ENCODE peak calls at places on chromosome 17, in nine cellular contexts. One of them, this sample, is unnamed.

GRCh38 chr17:70603226-70603625 is 433.9 kb downstream of the KCNJ2 start:
- DNase-seq in NCI-H446: no peak
- DNase-seq in ecto neural progenitor cell: no peak
- DNase-seq in Caki2: no peak
- DNase-seq in NCI-H82: no peak
- DNase-seq in non-pigmented ciliary epithelial cell: no peak
- DNase-seq in stimulated activated CD8-positive, alpha-beta memory T cell treated with anti-CD3 and anti-CD28 coated beads, Interleukin-4, amount 100 ng/mL, for 1 hour: no peak
- DNase-seq in left cardiac atrium: no peak
- DNase-seq in cardiac fibroblast: no peak
- DNase-seq in this sample: no peak

GRCh38 chr17:28492352-28493310 is 13.5 kb upstream of the FOXN1 start:
- DNase-seq in left cardiac atrium: no peak
- DNase-seq in NCI-H446: no peak
- DNase-seq in NCI-H82: no peak
- DNase-seq in Caki2: no peak
- DNase-seq in ecto neural progenitor cell: no peak
- DNase-seq in cardiac fibroblast: peak
- DNase-seq in stimulated activated CD8-positive, alpha-beta memory T cell treated with anti-CD3 and anti-CD28 coated beads, Interleukin-4, amount 100 ng/mL, for 1 hour: no peak
- DNase-seq in non-pigmented ciliary epithelial cell: no peak
- DNase-seq in this sample: no peak

GRCh38 chr17:39951924-39952664 is 10.7 kb upstream of the GSDMA start:
- DNase-seq in NCI-H82: peak
- DNase-seq in non-pigmented ciliary epithelial cell: no peak
- DNase-seq in cardiac fibroblast: no peak
- DNase-seq in ecto neural progenitor cell: no peak
- DNase-seq in NCI-H446: no peak
- DNase-seq in left cardiac atrium: peak
- DNase-seq in Caki2: no peak
- DNase-seq in stimulated activated CD8-positive, alpha-beta memory T cell treated with anti-CD3 and anti-CD28 coated beads, Interleukin-4, amount 100 ng/mL, for 1 hour: no peak
- DNase-seq in this sample: no peak

GRCh38 chr17:45770632-45771472 is 13.3 kb upstream of the CRHR1 start:
- DNase-seq in Caki2: no peak
- DNase-seq in stimulated activated CD8-positive, alpha-beta memory T cell treated with anti-CD3 and anti-CD28 coated beads, Interleukin-4, amount 100 ng/mL, for 1 hour: no peak
- DNase-seq in NCI-H446: no peak
- DNase-seq in ecto neural progenitor cell: peak
- DNase-seq in non-pigmented ciliary epithelial cell: no peak
- DNase-seq in NCI-H82: peak
- DNase-seq in cardiac fibroblast: no peak
- DNase-seq in left cardiac atrium: no peak
- DNase-seq in this sample: no peak

GRCh38 chr17:12438813-12439586 is 226.7 kb upstream of the MYOCD start:
- DNase-seq in Caki2: no peak
- DNase-seq in cardiac fibroblast: no peak
- DNase-seq in left cardiac atrium: no peak
- DNase-seq in stimulated activated CD8-positive, alpha-beta memory T cell treated with anti-CD3 and anti-CD28 coated beads, Interleukin-4, amount 100 ng/mL, for 1 hour: no peak
- DNase-seq in NCI-H82: peak
- DNase-seq in ecto neural progenitor cell: no peak
- DNase-seq in NCI-H446: no peak
- DNase-seq in non-pigmented ciliary epithelial cell: no peak
- DNase-seq in this sample: no peak

GRCh38 chr17:7405413-7405881 is 1.6 kb upstream of the TMEM256 start:
- DNase-seq in Caki2: no peak
- DNase-seq in left cardiac atrium: no peak
- DNase-seq in NCI-H82: peak
- DNase-seq in cardiac fibroblast: no peak
- DNase-seq in NCI-H446: no peak
- DNase-seq in stimulated activated CD8-positive, alpha-beta memory T cell treated with anti-CD3 and anti-CD28 coated beads, Interleukin-4, amount 100 ng/mL, for 1 hour: no peak
- DNase-seq in non-pigmented ciliary epithelial cell: no peak
- DNase-seq in ecto neural progenitor cell: peak
- DNase-seq in this sample: no peak

GRCh38 chr17:2210726-2211125 is 92.9 kb downstream of the SMG6 start:
- DNase-seq in cardiac fibroblast: no peak
- DNase-seq in non-pigmented ciliary epithelial cell: no peak
- DNase-seq in stimulated activated CD8-positive, alpha-beta memory T cell treated with anti-CD3 and anti-CD28 coated beads, Interleukin-4, amount 100 ng/mL, for 1 hour: no peak
- DNase-seq in ecto neural progenitor cell: no peak
- DNase-seq in NCI-H446: no peak
- DNase-seq in Caki2: no peak
- DNase-seq in NCI-H82: no peak
- DNase-seq in left cardiac atrium: no peak
- DNase-seq in this sample: no peak

GRCh38 chr17:80110927-80111701 is 9.7 kb downstream of the GAA start:
- DNase-seq in NCI-H446: no peak
- DNase-seq in Caki2: no peak
- DNase-seq in NCI-H82: no peak
- DNase-seq in cardiac fibroblast: no peak
- DNase-seq in non-pigmented ciliary epithelial cell: no peak
- DNase-seq in ecto neural progenitor cell: no peak
- DNase-seq in stimulated activated CD8-positive, alpha-beta memory T cell treated with anti-CD3 and anti-CD28 coated beads, Interleukin-4, amount 100 ng/mL, for 1 hour: no peak
- DNase-seq in left cardiac atrium: no peak
- DNase-seq in this sample: no peak

GRCh38 chr17:13931111-13931526 is 138.2 kb upstream of the COX10 start:
- DNase-seq in stimulated activated CD8-positive, alpha-beta memory T cell treated with anti-CD3 and anti-CD28 coated beads, Interleukin-4, amount 100 ng/mL, for 1 hour: no peak
- DNase-seq in non-pigmented ciliary epithelial cell: peak
- DNase-seq in NCI-H446: no peak
- DNase-seq in cardiac fibroblast: peak
- DNase-seq in Caki2: no peak
- DNase-seq in ecto neural progenitor cell: no peak
- DNase-seq in left cardiac atrium: no peak
- DNase-seq in NCI-H82: no peak
- DNase-seq in this sample: no peak

GRCh38 chr17:80068301-80069160 is 32.1 kb downstream of the CCDC40 start:
- DNase-seq in cardiac fibroblast: peak
- DNase-seq in non-pigmented ciliary epithelial cell: peak
- DNase-seq in left cardiac atrium: peak
- DNase-seq in NCI-H446: no peak
- DNase-seq in ecto neural progenitor cell: no peak
- DNase-seq in stimulated activated CD8-positive, alpha-beta memory T cell treated with anti-CD3 and anti-CD28 coated beads, Interleukin-4, amount 100 ng/mL, for 1 hour: no peak
- DNase-seq in NCI-H82: no peak
- DNase-seq in Caki2: peak
- DNase-seq in this sample: no peak

GRCh38 chr17:81868674-81869220 is 2.4 kb downstream of the ARHGDIA start:
- DNase-seq in non-pigmented ciliary epithelial cell: no peak
- DNase-seq in NCI-H446: no peak
- DNase-seq in left cardiac atrium: peak
- DNase-seq in stimulated activated CD8-positive, alpha-beta memory T cell treated with anti-CD3 and anti-CD28 coated beads, Interleukin-4, amount 100 ng/mL, for 1 hour: no peak
- DNase-seq in Caki2: peak
- DNase-seq in NCI-H82: peak
- DNase-seq in ecto neural progenitor cell: no peak
- DNase-seq in cardiac fibroblast: peak
- DNase-seq in this sample: no peak

GRCh38 chr17:3771140-3771539 is 29.8 kb downstream of the ITGAE start:
- DNase-seq in non-pigmented ciliary epithelial cell: no peak
- DNase-seq in NCI-H446: no peak
- DNase-seq in NCI-H82: peak
- DNase-seq in stimulated activated CD8-positive, alpha-beta memory T cell treated with anti-CD3 and anti-CD28 coated beads, Interleukin-4, amount 100 ng/mL, for 1 hour: no peak
- DNase-seq in left cardiac atrium: no peak
- DNase-seq in cardiac fibroblast: no peak
- DNase-seq in ecto neural progenitor cell: no peak
- DNase-seq in Caki2: no peak
- DNase-seq in this sample: no peak

GRCh38 chr17:42743595-42744282 is 1.1 kb downstream of the EZH1 start:
- DNase-seq in Caki2: no peak
- DNase-seq in stimulated activated CD8-positive, alpha-beta memory T cell treated with anti-CD3 and anti-CD28 coated beads, Interleukin-4, amount 100 ng/mL, for 1 hour: no peak
- DNase-seq in cardiac fibroblast: no peak
- DNase-seq in ecto neural progenitor cell: no peak
- DNase-seq in NCI-H446: no peak
- DNase-seq in NCI-H82: peak
- DNase-seq in non-pigmented ciliary epithelial cell: no peak
- DNase-seq in left cardiac atrium: no peak
- DNase-seq in this sample: no peak

GRCh38 chr17:71276071-71276470 is 844.7 kb upstream of the SOX9 start:
- DNase-seq in NCI-H82: no peak
- DNase-seq in cardiac fibroblast: no peak
- DNase-seq in NCI-H446: no peak
- DNase-seq in non-pigmented ciliary epithelial cell: no peak
- DNase-seq in stimulated activated CD8-positive, alpha-beta memory T cell treated with anti-CD3 and anti-CD28 coated beads, Interleukin-4, amount 100 ng/mL, for 1 hour: no peak
- DNase-seq in ecto neural progenitor cell: no peak
- DNase-seq in Caki2: no peak
- DNase-seq in left cardiac atrium: no peak
- DNase-seq in this sample: no peak

GRCh38 chr17:1871743-1872142 is 41.9 kb downstream of the RPA1 start:
- DNase-seq in stimulated activated CD8-positive, alpha-beta memory T cell treated with anti-CD3 and anti-CD28 coated beads, Interleukin-4, amount 100 ng/mL, for 1 hour: no peak
- DNase-seq in non-pigmented ciliary epithelial cell: no peak
- DNase-seq in ecto neural progenitor cell: no peak
- DNase-seq in cardiac fibroblast: no peak
- DNase-seq in left cardiac atrium: no peak
- DNase-seq in NCI-H82: no peak
- DNase-seq in Caki2: no peak
- DNase-seq in NCI-H446: no peak
- DNase-seq in this sample: no peak

GRCh38 chr17:77778636-77779524 is 179.6 kb upstream of the TNRC6C start:
- DNase-seq in ecto neural progenitor cell: no peak
- DNase-seq in NCI-H82: no peak
- DNase-seq in non-pigmented ciliary epithelial cell: no peak
- DNase-seq in Caki2: no peak
- DNase-seq in left cardiac atrium: peak
- DNase-seq in cardiac fibroblast: no peak
- DNase-seq in NCI-H446: peak
- DNase-seq in stimulated activated CD8-positive, alpha-beta memory T cell treated with anti-CD3 and anti-CD28 coated beads, Interleukin-4, amount 100 ng/mL, for 1 hour: no peak
- DNase-seq in this sample: peak

GRCh38 chr17:65918921-65919546 is 272.9 kb downstream of the CEP112 start:
- DNase-seq in NCI-H446: no peak
- DNase-seq in left cardiac atrium: no peak
- DNase-seq in cardiac fibroblast: peak
- DNase-seq in non-pigmented ciliary epithelial cell: no peak
- DNase-seq in NCI-H82: no peak
- DNase-seq in stimulated activated CD8-positive, alpha-beta memory T cell treated with anti-CD3 and anti-CD28 coated beads, Interleukin-4, amount 100 ng/mL, for 1 hour: no peak
- DNase-seq in ecto neural progenitor cell: no peak
- DNase-seq in Caki2: no peak
- DNase-seq in this sample: no peak

GRCh38 chr17:77449908-77450741 is 309.4 kb downstream of the SEC14L1 start:
- DNase-seq in NCI-H82: peak
- DNase-seq in NCI-H446: peak
- DNase-seq in Caki2: peak
- DNase-seq in ecto neural progenitor cell: peak
- DNase-seq in stimulated activated CD8-positive, alpha-beta memory T cell treated with anti-CD3 and anti-CD28 coated beads, Interleukin-4, amount 100 ng/mL, for 1 hour: no peak
- DNase-seq in left cardiac atrium: peak
- DNase-seq in cardiac fibroblast: peak
- DNase-seq in non-pigmented ciliary epithelial cell: no peak
- DNase-seq in this sample: no peak